ENCODE peak calls at places on chromosomes 16 and 17, in seven cellular contexts. One of them, this sample, is unnamed.

GRCh38 chr17:83012873-83013778 is 66.3 kb upstream of the METRNL start:
- DNase-seq in DND-41: no peak
- DNase-seq in AG10803: peak; percentile 92
- DNase-seq in esophagus muscularis mucosa: peak; percentile 37
- DNase-seq in heart left ventricle: no peak
- DNase-seq in cardiac fibroblast: peak; percentile 37
- DNase-seq in kidney: no peak
- DNase-seq in this sample: peak; percentile 8

GRCh38 chr16:12188674-12189249 is 212.2 kb downstream of the SNX29 start:
- DNase-seq in DND-41: no peak
- DNase-seq in AG10803: peak; percentile 80
- DNase-seq in esophagus muscularis mucosa: no peak
- DNase-seq in heart left ventricle: no peak
- DNase-seq in cardiac fibroblast: peak; percentile 8
- DNase-seq in kidney: no peak
- DNase-seq in this sample: peak; percentile 28

GRCh38 chr17:7655541-7655840 is 4.8 kb downstream of the ATP1B2 start:
- DNase-seq in DND-41: no peak
- DNase-seq in AG10803: no peak
- DNase-seq in esophagus muscularis mucosa: no peak
- DNase-seq in heart left ventricle: no peak
- DNase-seq in cardiac fibroblast: no peak
- DNase-seq in kidney: no peak
- DNase-seq in this sample: no peak

GRCh38 chr17:76517638-76518038 is 16.4 kb upstream of the RHBDF2 start:
- DNase-seq in DND-41: no peak
- DNase-seq in AG10803: no peak
- DNase-seq in esophagus muscularis mucosa: no peak
- DNase-seq in heart left ventricle: no peak
- DNase-seq in cardiac fibroblast: no peak
- DNase-seq in kidney: peak; percentile 77
- DNase-seq in this sample: no peak

GRCh38 chr16:886802-887731 is 83.7 kb downstream of the LMF1 start:
- DNase-seq in DND-41: no peak
- DNase-seq in AG10803: no peak
- DNase-seq in esophagus muscularis mucosa: no peak
- DNase-seq in heart left ventricle: no peak
- DNase-seq in cardiac fibroblast: no peak
- DNase-seq in kidney: peak; percentile 59
- DNase-seq in this sample: no peak

GRCh38 chr17:59884861-59885260 is 7.9 kb downstream of the TUBD1 start:
- DNase-seq in DND-41: no peak
- DNase-seq in AG10803: no peak
- DNase-seq in esophagus muscularis mucosa: no peak
- DNase-seq in heart left ventricle: no peak
- DNase-seq in cardiac fibroblast: no peak
- DNase-seq in kidney: no peak
- DNase-seq in this sample: no peak

GRCh38 chr17:46003907-46004748 is 5.1 kb downstream of the STH start:
- DNase-seq in DND-41: no peak
- DNase-seq in AG10803: peak; percentile 24
- DNase-seq in esophagus muscularis mucosa: no peak
- DNase-seq in heart left ventricle: no peak
- DNase-seq in cardiac fibroblast: peak; percentile 46
- DNase-seq in kidney: no peak
- DNase-seq in this sample: no peak

GRCh38 chr16:79283578-79283977 is 317.0 kb downstream of the MAF start:
- DNase-seq in DND-41: peak; percentile 40
- DNase-seq in AG10803: no peak
- DNase-seq in esophagus muscularis mucosa: no peak
- DNase-seq in heart left ventricle: no peak
- DNase-seq in cardiac fibroblast: no peak
- DNase-seq in kidney: no peak
- DNase-seq in this sample: no peak

GRCh38 chr16:24013733-24014645 is 178.2 kb downstream of the PRKCB start:
- DNase-seq in DND-41: peak; percentile 94
- DNase-seq in AG10803: no peak
- DNase-seq in esophagus muscularis mucosa: no peak
- DNase-seq in heart left ventricle: no peak
- DNase-seq in cardiac fibroblast: no peak
- DNase-seq in kidney: no peak
- DNase-seq in this sample: no peak

GRCh38 chr17:9026741-9027140 is 5.4 kb downstream of the NTN1 start:
- DNase-seq in DND-41: no peak
- DNase-seq in AG10803: no peak
- DNase-seq in esophagus muscularis mucosa: no peak
- DNase-seq in heart left ventricle: no peak
- DNase-seq in cardiac fibroblast: no peak
- DNase-seq in kidney: no peak
- DNase-seq in this sample: peak; percentile 30

GRCh38 chr17:3678095-3678820 is 9.6 kb downstream of the EMC6 start:
- DNase-seq in DND-41: no peak
- DNase-seq in AG10803: no peak
- DNase-seq in esophagus muscularis mucosa: no peak
- DNase-seq in heart left ventricle: no peak
- DNase-seq in cardiac fibroblast: no peak
- DNase-seq in kidney: no peak
- DNase-seq in this sample: no peak

GRCh38 chr16:27503662-27504061 is 46.1 kb downstream of the GTF3C1 start:
- DNase-seq in DND-41: no peak
- DNase-seq in AG10803: no peak
- DNase-seq in esophagus muscularis mucosa: no peak
- DNase-seq in heart left ventricle: no peak
- DNase-seq in cardiac fibroblast: no peak
- DNase-seq in kidney: no peak
- DNase-seq in this sample: peak; percentile 60

GRCh38 chr16:89815639-89816348 is 653 bp downstream of the FANCA start:
- DNase-seq in DND-41: peak; percentile 28
- DNase-seq in AG10803: no peak
- DNase-seq in esophagus muscularis mucosa: no peak
- DNase-seq in heart left ventricle: no peak
- DNase-seq in cardiac fibroblast: no peak
- DNase-seq in kidney: no peak
- DNase-seq in this sample: no peak

GRCh38 chr17:60468371-60468770 is 46.1 kb downstream of the CHCT1 start:
- DNase-seq in DND-41: no peak
- DNase-seq in AG10803: peak; percentile 40
- DNase-seq in esophagus muscularis mucosa: no peak
- DNase-seq in heart left ventricle: no peak
- DNase-seq in cardiac fibroblast: peak; percentile 44
- DNase-seq in kidney: no peak
- DNase-seq in this sample: no peak

GRCh38 chr16:81107506-81107905 is 11.3 kb upstream of the GCSH start:
- DNase-seq in DND-41: no peak
- DNase-seq in AG10803: no peak
- DNase-seq in esophagus muscularis mucosa: no peak
- DNase-seq in heart left ventricle: no peak
- DNase-seq in cardiac fibroblast: no peak
- DNase-seq in kidney: peak; percentile 74
- DNase-seq in this sample: no peak
- H3K4me3 ChIP-seq in DND-41: no peak overlapping the region
- H3K4me3 ChIP-seq in AG10803: no peak overlapping the region
- H3K4me3 ChIP-seq in esophagus muscularis mucosa: no peak overlapping the region
- H3K4me3 ChIP-seq in heart left ventricle: no peak overlapping the region
- H3K4me3 ChIP-seq in cardiac fibroblast: no peak overlapping the region
- H3K4me3 ChIP-seq in kidney: peak overlapping the region; percentile 6
- H3K4me3 ChIP-seq in this sample: no peak overlapping the region

DNA sequence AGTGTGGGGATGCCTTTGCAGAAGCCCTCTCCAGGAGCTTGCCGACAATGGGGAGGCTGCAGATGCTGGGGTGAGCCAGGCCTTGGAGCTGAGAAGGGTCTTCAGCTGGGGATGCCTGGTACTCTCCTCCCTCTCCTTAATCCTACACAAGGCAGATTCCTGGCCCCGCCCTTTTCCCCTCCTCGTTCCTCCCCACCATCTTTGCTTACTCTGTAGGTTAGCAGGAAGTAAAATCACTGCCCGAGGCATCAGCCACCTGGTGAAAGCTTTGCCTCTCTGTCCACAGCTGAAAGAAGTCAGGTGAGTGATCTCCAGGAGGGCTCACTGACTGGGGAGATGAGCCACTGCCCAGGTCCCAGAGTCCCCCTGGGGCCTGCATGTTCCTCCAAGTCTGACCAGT is 38.7 kb downstream of the NLRC5 start:
- DNase-seq in DND-41: no peak
- DNase-seq in AG10803: no peak
- DNase-seq in esophagus muscularis mucosa: no peak
- DNase-seq in heart left ventricle: no peak
- DNase-seq in cardiac fibroblast: no peak
- DNase-seq in kidney: no peak
- DNase-seq in this sample: peak; percentile 62
- TF ChIP-seq CTCF in DND-41: no peak
- TF ChIP-seq CTCF in AG10803: no peak
- TF ChIP-seq CTCF in esophagus muscularis mucosa: no peak
- TF ChIP-seq CTCF in heart left ventricle: no peak
- TF ChIP-seq CTCF in cardiac fibroblast: no peak
- TF ChIP-seq CTCF in kidney: no peak
- TF ChIP-seq CTCF in this sample: no peak

DNA sequence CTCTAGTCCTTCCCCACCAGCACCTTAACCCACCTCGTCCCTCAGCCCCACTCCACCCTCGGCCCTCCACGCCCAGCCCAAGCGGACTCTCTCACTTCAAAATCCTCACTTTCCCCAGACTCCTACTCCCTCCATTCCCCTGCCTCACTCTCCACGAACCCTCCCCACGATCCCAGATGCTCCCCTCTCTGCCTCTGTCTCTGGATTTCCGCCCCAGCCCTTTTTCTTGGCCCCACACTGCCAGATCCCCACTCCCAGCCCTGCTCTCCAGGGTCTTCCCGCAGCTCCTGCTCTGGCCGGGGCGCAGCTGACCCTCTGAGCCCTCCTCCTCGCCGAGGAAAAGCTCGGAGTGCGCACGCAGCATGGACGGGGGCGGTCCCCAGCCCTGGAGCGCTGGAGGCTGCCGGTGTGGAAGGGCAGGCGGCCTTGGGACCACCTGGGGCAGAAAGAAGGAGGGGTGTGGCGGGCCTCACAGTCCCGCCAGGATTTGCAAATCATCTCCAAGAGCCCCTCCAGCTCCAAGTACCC is at the start of gene TMEM114:
- DNase-seq in DND-41: no peak
- DNase-seq in AG10803: no peak
- DNase-seq in esophagus muscularis mucosa: no peak
- DNase-seq in heart left ventricle: no peak
- DNase-seq in cardiac fibroblast: no peak
- DNase-seq in kidney: no peak
- DNase-seq in this sample: no peak
- H3K4me3 ChIP-seq in DND-41: no peak within 1 kb of the TSS
- H3K4me3 ChIP-seq in AG10803: no peak within 1 kb of the TSS
- H3K4me3 ChIP-seq in esophagus muscularis mucosa: no peak within 1 kb of the TSS
- H3K4me3 ChIP-seq in heart left ventricle: peak within 1 kb of the TSS; percentile 27
- H3K4me3 ChIP-seq in cardiac fibroblast: no peak within 1 kb of the TSS
- H3K4me3 ChIP-seq in kidney: no peak within 1 kb of the TSS
- H3K4me3 ChIP-seq in this sample: no peak within 1 kb of the TSS

DNA sequence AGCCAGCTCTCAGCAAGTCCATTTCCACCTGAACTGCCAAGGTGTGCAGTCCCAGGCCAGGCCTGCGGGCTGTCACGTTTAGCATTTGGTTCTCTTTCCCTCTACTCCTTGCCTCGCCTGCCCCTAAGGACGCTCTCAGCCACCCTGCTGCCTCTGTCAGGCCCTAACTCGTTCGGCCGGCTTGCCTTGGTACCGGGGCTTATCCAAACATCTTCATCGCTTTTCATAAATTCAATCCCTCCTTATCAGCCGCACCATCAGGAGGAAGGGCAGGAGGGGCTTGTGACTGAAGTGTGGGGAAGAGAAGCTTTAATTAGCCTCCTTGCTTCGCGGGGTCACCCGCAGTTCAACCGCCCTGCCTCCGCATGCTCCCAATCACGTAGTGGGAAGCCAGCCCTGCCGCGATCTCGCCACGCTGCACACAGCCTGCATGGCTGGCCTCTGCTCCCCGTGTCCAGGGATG is 231.1 kb downstream of the SOX9 start:
- DNase-seq in DND-41: no peak
- DNase-seq in AG10803: no peak
- DNase-seq in esophagus muscularis mucosa: no peak
- DNase-seq in heart left ventricle: no peak
- DNase-seq in cardiac fibroblast: no peak
- DNase-seq in kidney: no peak
- DNase-seq in this sample: no peak
- TF ChIP-seq CTCF in DND-41: no peak
- TF ChIP-seq CTCF in AG10803: no peak
- TF ChIP-seq CTCF in esophagus muscularis mucosa: no peak
- TF ChIP-seq CTCF in heart left ventricle: no peak
- TF ChIP-seq CTCF in cardiac fibroblast: no peak
- TF ChIP-seq CTCF in kidney: no peak
- TF ChIP-seq CTCF in this sample: no peak

DNA sequence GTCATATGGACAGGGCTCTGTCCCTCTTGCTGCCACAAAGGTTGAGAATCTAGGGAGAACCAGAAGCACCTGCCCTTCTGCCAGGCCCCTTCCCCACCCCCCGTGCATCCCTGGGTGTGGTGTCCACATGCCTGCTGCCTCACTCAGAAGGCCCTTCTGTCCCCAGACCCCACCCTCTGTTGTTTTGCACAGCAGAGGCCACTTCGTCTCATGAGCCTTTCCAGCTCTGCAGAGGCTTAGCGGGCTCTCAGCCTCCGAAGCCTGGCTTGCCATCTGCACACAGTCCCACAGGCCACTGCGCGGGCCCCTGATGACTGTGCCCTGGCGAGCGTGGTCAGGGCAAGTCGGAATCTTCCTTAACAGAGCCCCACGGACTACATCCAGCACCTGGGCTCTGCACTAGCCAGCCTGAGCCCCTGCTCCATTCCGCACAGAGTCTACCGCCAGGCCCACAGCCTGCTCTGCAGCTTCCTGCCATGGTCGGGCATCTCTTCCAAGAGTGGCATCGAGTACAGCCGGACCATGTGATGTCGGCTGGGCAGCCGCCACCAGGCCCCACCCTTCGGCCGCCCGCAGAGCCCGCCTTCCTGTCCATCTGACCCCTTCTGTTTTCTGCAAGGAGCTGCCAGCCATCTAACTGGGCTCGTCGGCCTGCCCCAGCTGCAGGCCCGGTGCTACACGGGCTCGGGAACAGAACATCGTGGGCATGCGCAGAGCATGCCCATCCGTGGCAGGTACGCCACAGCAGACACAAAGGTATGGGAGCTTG is 10.8 kb downstream of the C16orf90 start:
- DNase-seq in DND-41: no peak
- DNase-seq in AG10803: no peak
- DNase-seq in esophagus muscularis mucosa: no peak
- DNase-seq in heart left ventricle: no peak
- DNase-seq in cardiac fibroblast: no peak
- DNase-seq in kidney: peak; percentile 58
- DNase-seq in this sample: no peak
- H3K4me3 ChIP-seq in DND-41: no peak overlapping the region
- H3K4me3 ChIP-seq in AG10803: no peak overlapping the region
- H3K4me3 ChIP-seq in esophagus muscularis mucosa: no peak overlapping the region
- H3K4me3 ChIP-seq in heart left ventricle: no peak overlapping the region
- H3K4me3 ChIP-seq in cardiac fibroblast: no peak overlapping the region
- H3K4me3 ChIP-seq in kidney: no peak overlapping the region
- H3K4me3 ChIP-seq in this sample: no peak overlapping the region